ENCODE peak calls at places on chromosomes 7 and 10, in five cellular contexts. One of them, this sample, is unnamed.

GRCh38 chr7:98802781-98803110 is 67.1 kb downstream of the TMEM130 start:
- DNase-seq in activated effector memory CD4-positive, alpha-beta T cell treated with anti-CD3 and anti-CD28 coated beads, Interleukin-2, amount 50 U/mL, for 16 hours: no peak
- DNase-seq in activated T-helper 1 cell treated with anti-CD3 and anti-CD28 coated beads, Interleukin-2, amount 50 U/mL, for 16 hours: no peak
- DNase-seq in fibroblast of villous mesenchyme: no peak
- DNase-seq in NCI-H345: no peak
- DNase-seq in this sample: no peak

GRCh38 chr10:33260403-33261239 is 73.8 kb downstream of the NRP1 start:
- DNase-seq in fibroblast of villous mesenchyme: no peak
- DNase-seq in activated effector memory CD4-positive, alpha-beta T cell treated with anti-CD3 and anti-CD28 coated beads, Interleukin-2, amount 50 U/mL, for 16 hours: no peak
- DNase-seq in activated T-helper 1 cell treated with anti-CD3 and anti-CD28 coated beads, Interleukin-2, amount 50 U/mL, for 16 hours: no peak
- DNase-seq in NCI-H345: peak
- DNase-seq in this sample: no peak

GRCh38 chr7:16078076-16078952 is 343.0 kb downstream of the CRPPA start:
- DNase-seq in activated effector memory CD4-positive, alpha-beta T cell treated with anti-CD3 and anti-CD28 coated beads, Interleukin-2, amount 50 U/mL, for 16 hours: no peak
- DNase-seq in activated T-helper 1 cell treated with anti-CD3 and anti-CD28 coated beads, Interleukin-2, amount 50 U/mL, for 16 hours: no peak
- DNase-seq in NCI-H345: peak
- DNase-seq in fibroblast of villous mesenchyme: peak
- DNase-seq in this sample: no peak

GRCh38 chr7:138837627-138838026 is 39.6 kb upstream of the ATP6V0A4 start:
- DNase-seq in NCI-H345: peak
- DNase-seq in fibroblast of villous mesenchyme: no peak
- DNase-seq in activated effector memory CD4-positive, alpha-beta T cell treated with anti-CD3 and anti-CD28 coated beads, Interleukin-2, amount 50 U/mL, for 16 hours: no peak
- DNase-seq in activated T-helper 1 cell treated with anti-CD3 and anti-CD28 coated beads, Interleukin-2, amount 50 U/mL, for 16 hours: no peak
- DNase-seq in this sample: no peak

GRCh38 chr7:93715234-93715633 is 140.7 kb upstream of the CALCR start:
- DNase-seq in fibroblast of villous mesenchyme: peak
- DNase-seq in activated effector memory CD4-positive, alpha-beta T cell treated with anti-CD3 and anti-CD28 coated beads, Interleukin-2, amount 50 U/mL, for 16 hours: no peak
- DNase-seq in NCI-H345: no peak
- DNase-seq in activated T-helper 1 cell treated with anti-CD3 and anti-CD28 coated beads, Interleukin-2, amount 50 U/mL, for 16 hours: no peak
- DNase-seq in this sample: peak

GRCh38 chr7:48899932-48900331 is 24.4 kb upstream of the CDC14C start:
- DNase-seq in activated effector memory CD4-positive, alpha-beta T cell treated with anti-CD3 and anti-CD28 coated beads, Interleukin-2, amount 50 U/mL, for 16 hours: no peak
- DNase-seq in NCI-H345: no peak
- DNase-seq in activated T-helper 1 cell treated with anti-CD3 and anti-CD28 coated beads, Interleukin-2, amount 50 U/mL, for 16 hours: no peak
- DNase-seq in fibroblast of villous mesenchyme: peak
- DNase-seq in this sample: no peak

GRCh38 chr10:29068302-29068701 is 220.6 kb upstream of the LYZL1 start:
- DNase-seq in fibroblast of villous mesenchyme: no peak
- DNase-seq in activated effector memory CD4-positive, alpha-beta T cell treated with anti-CD3 and anti-CD28 coated beads, Interleukin-2, amount 50 U/mL, for 16 hours: no peak
- DNase-seq in NCI-H345: no peak
- DNase-seq in activated T-helper 1 cell treated with anti-CD3 and anti-CD28 coated beads, Interleukin-2, amount 50 U/mL, for 16 hours: no peak
- DNase-seq in this sample: no peak

GRCh38 chr7:72411419-72411818 is 719 bp downstream of the CALN1 start:
- DNase-seq in fibroblast of villous mesenchyme: no peak
- DNase-seq in activated effector memory CD4-positive, alpha-beta T cell treated with anti-CD3 and anti-CD28 coated beads, Interleukin-2, amount 50 U/mL, for 16 hours: no peak
- DNase-seq in activated T-helper 1 cell treated with anti-CD3 and anti-CD28 coated beads, Interleukin-2, amount 50 U/mL, for 16 hours: no peak
- DNase-seq in NCI-H345: no peak
- DNase-seq in this sample: no peak

GRCh38 chr10:115398026-115398425 is 304.9 kb downstream of the ATRNL1 start:
- DNase-seq in activated T-helper 1 cell treated with anti-CD3 and anti-CD28 coated beads, Interleukin-2, amount 50 U/mL, for 16 hours: no peak
- DNase-seq in fibroblast of villous mesenchyme: no peak
- DNase-seq in activated effector memory CD4-positive, alpha-beta T cell treated with anti-CD3 and anti-CD28 coated beads, Interleukin-2, amount 50 U/mL, for 16 hours: no peak
- DNase-seq in NCI-H345: no peak
- DNase-seq in this sample: no peak

GRCh38 chr10:74738985-74739567 is 87.3 kb upstream of the KAT6B start:
- DNase-seq in activated T-helper 1 cell treated with anti-CD3 and anti-CD28 coated beads, Interleukin-2, amount 50 U/mL, for 16 hours: no peak
- DNase-seq in activated effector memory CD4-positive, alpha-beta T cell treated with anti-CD3 and anti-CD28 coated beads, Interleukin-2, amount 50 U/mL, for 16 hours: no peak
- DNase-seq in fibroblast of villous mesenchyme: peak
- DNase-seq in NCI-H345: no peak
- DNase-seq in this sample: no peak